ENCODE peak calls at places on chromosome 17, in nine cellular contexts. R, Q, V, Y, J, M, T, B and K are unnamed samples.

GRCh38 chr17:17736205-17737183 is 55.2 kb downstream of the RAI1 start:
- DNase-seq in Q (no peak), R (no peak), T (no peak), B (no peak), M (no peak), Y (no peak), J (no peak), V (no peak), K (no peak)

GRCh38 chr17:81821603-81822311 is 11.3 kb downstream of the MCRIP1 start:
- DNase-seq in T (no peak), Y (peak; percentile 88), B (peak; percentile 52), Q (no peak), M (no peak), V (no peak), J (peak; percentile 10), R (peak; percentile 62), K (peak; percentile 55)

GRCh38 chr17:32658470-32659418 is 172.0 kb downstream of the CDK5R1 start:
- DNase-seq in V (no peak), R (peak; percentile 24), Y (no peak), B (no peak), T (no peak), Q (no peak), J (no peak), M (no peak), K (no peak)

GRCh38 chr17:20098314-20098713 is 89.2 kb downstream of the SPECC1 start:
- DNase-seq in Y (no peak), Q (no peak), J (no peak), M (no peak), B (no peak), T (no peak), R (no peak), V (no peak), K (no peak)

GRCh38 chr17:17515921-17516295 is 19.7 kb upstream of the RASD1 start:
- DNase-seq in T (no peak), B (peak; percentile 16), J (no peak), R (no peak), M (no peak), Q (no peak), V (no peak), Y (peak; percentile 27), K (no peak)

GRCh38 chr17:34487616-34488015 is 91.8 kb upstream of the TMEM132E start:
- DNase-seq in V (no peak), J (no peak), Y (no peak), Q (no peak), T (no peak), R (no peak), B (no peak), M (no peak), K (no peak)

GRCh38 chr17:17729620-17730249 is 48.5 kb downstream of the RAI1 start:
- DNase-seq in M (peak; percentile 2), Y (no peak), R (no peak), J (peak; percentile 24), B (peak; percentile 74), T (no peak), Q (peak; percentile 17), V (no peak), K (peak; percentile 70)

GRCh38 chr17:69607162-69607834 is 192.8 kb downstream of the MAP2K6 start:
- DNase-seq in J (peak; percentile 16), Y (peak; percentile 84), T (no peak), M (no peak), V (peak; percentile 75), B (peak; percentile 75), R (peak; percentile 91), Q (peak; percentile 40), K (peak; percentile 66)

GRCh38 chr17:28702752-28703150 is 8.9 kb downstream of the PROCA1 start:
- DNase-seq in B (no peak), R (no peak), M (no peak), J (no peak), Q (no peak), T (no peak), Y (no peak), V (no peak), K (no peak)

GRCh38 chr17:27800522-27800921 is at the start of gene NOS2:
- DNase-seq in T (no peak), R (no peak), M (no peak), Q (no peak), V (no peak), Y (no peak), B (no peak), J (no peak), K (no peak)

GRCh38 chr17:40190197-40191021 is 13.1 kb downstream of the RAPGEFL1 start:
- DNase-seq in Y (no peak), B (peak; percentile 54), M (peak; percentile 62), J (no peak), R (no peak), Q (no peak), V (no peak), T (no peak), K (no peak)

GRCh38 chr17:41520821-41521521 is 2.3 kb upstream of the KRT15 start:
- DNase-seq in B (no peak), V (no peak), Q (no peak), R (no peak), Y (no peak), M (peak; percentile 90), T (no peak), J (no peak), K (no peak)

GRCh38 chr17:58335061-58335731 is 6.6 kb upstream of the TSPOAP1 start:
- DNase-seq in T (no peak), Q (peak; percentile 51), V (no peak), B (peak; percentile 78), M (no peak), J (peak; percentile 52), Y (no peak), R (no peak), K (peak; percentile 80)

GRCh38 chr17:73841431-73842060 is 197.3 kb upstream of the SDK2 start:
- DNase-seq in J (no peak), Y (peak; percentile 2), B (peak; percentile 11), T (no peak), M (no peak), Q (no peak), V (no peak), R (peak; percentile 19), K (no peak)

GRCh38 chr17:40061532-40062038 is 1.2 kb upstream of the THRA start:
- DNase-seq in R (no peak), Y (no peak), M (no peak), Q (no peak), B (no peak), V (no peak), T (no peak), J (no peak), K (no peak)

GRCh38 chr17:65557349-65558310 is 3.8 kb downstream of the AXIN2 start:
- DNase-seq in V (peak; percentile 41), M (no peak), Q (peak; percentile 35), Y (no peak), T (no peak), R (no peak), J (no peak), B (peak; percentile 54), K (peak; percentile 43)

GRCh38 chr17:7688808-7689316 is 585 bp downstream of the WRAP53 start:
- DNase-seq in B (no peak), T (no peak), J (no peak), Q (no peak), M (no peak), Y (no peak), R (no peak), V (no peak), K (no peak)

GRCh38 chr17:79109584-79109983 is 35.0 kb downstream of the ENGASE start:
- DNase-seq in T (no peak), Y (no peak), M (no peak), V (no peak), R (no peak), B (no peak), Q (no peak), J (no peak), K (no peak)

GRCh38 chr17:16922386-16923096 is 49.4 kb downstream of the TNFRSF13B start:
- DNase-seq in T (no peak), M (no peak), V (no peak), R (no peak), B (peak; percentile 20), Y (no peak), J (no peak), Q (no peak), K (no peak)

GRCh38 chr17:83175551-83176271 is 96.3 kb downstream of the METRNL start:
- DNase-seq in R (peak; percentile 0), M (no peak), T (no peak), B (no peak), Y (no peak), J (no peak), Q (no peak), V (no peak), K (peak; percentile 34)

GRCh38 chr17:7282752-7283321 is 1.3 kb downstream of the SLC2A4 start:
- DNase-seq in V (no peak), B (no peak), Y (peak; percentile 28), M (no peak), J (no peak), Q (no peak), T (no peak), R (no peak), K (no peak)

GRCh38 chr17:44584498-44584897 is 27.2 kb downstream of the FZD2 start:
- DNase-seq in M (no peak), R (no peak), T (no peak), J (no peak), Q (no peak), B (no peak), Y (no peak), V (no peak), K (no peak)

GRCh38 chr17:75478508-75478907 is 22.1 kb downstream of the TMEM94 start:
- DNase-seq in V (no peak), B (no peak), Y (peak; percentile 44), J (no peak), Q (no peak), R (no peak), M (no peak), T (no peak), K (no peak)

GRCh38 chr17:64580384-64581307 is 73.9 kb downstream of the CEP95 start:
- DNase-seq in B (peak; percentile 12), J (no peak), R (peak; percentile 18), T (no peak), V (no peak), Q (peak; percentile 26), Y (peak; percentile 32), M (no peak), K (no peak)

GRCh38 chr17:60328679-60329078 is 63.3 kb downstream of the USP32 start:
- DNase-seq in R (peak; percentile 14), J (no peak), M (no peak), Q (no peak), B (no peak), Y (no peak), T (no peak), V (no peak), K (no peak)

GRCh38 chr17:6019959-6020358 is 50.2 kb upstream of the WSCD1 start:
- DNase-seq in J (no peak), T (no peak), Y (no peak), R (no peak), Q (peak; percentile 31), M (no peak), V (no peak), B (peak; percentile 36), K (no peak)

GRCh38 chr17:72222571-72222970 is 101.8 kb downstream of the SOX9 start:
- DNase-seq in T (no peak), M (no peak), J (no peak), R (no peak), B (no peak), Y (no peak), Q (no peak), V (no peak), K (no peak)

GRCh38 chr17:29682054-29682453 is 59.3 kb upstream of the CORO6 start:
- DNase-seq in T (no peak), R (no peak), B (no peak), M (no peak), Y (peak; percentile 8), J (no peak), Q (no peak), V (no peak), K (no peak)

GRCh38 chr17:343211-343610 is 9.4 kb downstream of the RPH3AL start:
- DNase-seq in Q (no peak), Y (no peak), T (no peak), V (no peak), B (no peak), J (no peak), M (peak; percentile 28), R (no peak), K (no peak)

GRCh38 chr17:37608369-37609169 is 649 bp downstream of the SYNRG start:
- DNase-seq in Q (no peak), J (no peak), M (peak; percentile 68), Y (peak; percentile 51), T (no peak), B (peak; percentile 23), R (peak; percentile 35), V (no peak), K (no peak)

GRCh38 chr17:40935624-40936023 is 1.8 kb downstream of the KRT23 start:
- DNase-seq in V (no peak), Q (no peak), Y (peak; percentile 62), M (no peak), T (no peak), R (no peak), B (no peak), J (no peak), K (no peak)